ENCODE peak calls at places on chromosome 5, in six cellular contexts. Q, G, F, C, M and N are unnamed samples.

GRCh38 chr5:151295801-151296477 is 7.6 kb downstream of the SLC36A3 start:
- DNase-seq in Q (no peak), C (no peak), F (no peak), M (no peak), G (no peak), N (no peak)

GRCh38 chr5:32791536-32792240 is 80.6 kb downstream of the NPR3 start:
- DNase-seq in Q (no peak), G (no peak), M (peak), C (no peak), F (no peak), N (no peak)

GRCh38 chr5:128815201-128815600 is 150.1 kb upstream of the SLC27A6 start:
- DNase-seq in Q (no peak), G (no peak), M (no peak), F (peak), C (no peak), N (no peak)

GRCh38 chr5:1516615-1517601 is 6.9 kb downstream of the LPCAT1 start:
- DNase-seq in C (no peak), G (peak), M (peak), F (no peak), Q (peak), N (no peak)

GRCh38 chr5:149035282-149035882 is 27.5 kb downstream of the SH3TC2 start:
- DNase-seq in M (peak), Q (peak), G (peak), F (peak), C (peak), N (peak)

GRCh38 chr5:160398806-160399205 is 1.0 kb downstream of the FAM200C start:
- DNase-seq in G (no peak), F (no peak), C (no peak), Q (no peak), M (peak), N (no peak)

GRCh38 chr5:103915081-103915480 is 352.5 kb upstream of the NUDT12 start:
- DNase-seq in G (no peak), C (no peak), M (peak), F (no peak), Q (no peak), N (no peak)

GRCh38 chr5:40413747-40414146 is 266.0 kb upstream of the PTGER4 start:
- DNase-seq in G (no peak), C (no peak), Q (no peak), M (no peak), F (no peak), N (no peak)

GRCh38 chr5:176817864-176818377 is 7.6 kb downstream of the UNC5A start:
- DNase-seq in C (peak), M (no peak), F (no peak), Q (no peak), G (no peak), N (no peak)

GRCh38 chr5:122385286-122385685 is 73.2 kb downstream of the SNCAIP start:
- DNase-seq in G (no peak), F (no peak), Q (no peak), M (no peak), C (no peak), N (no peak)

GRCh38 chr5:10756539-10756938 is 4.5 kb downstream of the DAP start:
- DNase-seq in G (no peak), M (peak), F (no peak), C (no peak), Q (no peak), N (peak)

GRCh38 chr5:6634327-6634713 is 1.1 kb downstream of the SRD5A1 start:
- DNase-seq in Q (no peak), C (no peak), M (no peak), F (no peak), G (no peak), N (peak)

GRCh38 chr5:89203611-89204010 is 320.6 kb upstream of the MEF2C start:
- DNase-seq in G (no peak), C (no peak), Q (no peak), M (peak), F (no peak), N (no peak)

DNA sequence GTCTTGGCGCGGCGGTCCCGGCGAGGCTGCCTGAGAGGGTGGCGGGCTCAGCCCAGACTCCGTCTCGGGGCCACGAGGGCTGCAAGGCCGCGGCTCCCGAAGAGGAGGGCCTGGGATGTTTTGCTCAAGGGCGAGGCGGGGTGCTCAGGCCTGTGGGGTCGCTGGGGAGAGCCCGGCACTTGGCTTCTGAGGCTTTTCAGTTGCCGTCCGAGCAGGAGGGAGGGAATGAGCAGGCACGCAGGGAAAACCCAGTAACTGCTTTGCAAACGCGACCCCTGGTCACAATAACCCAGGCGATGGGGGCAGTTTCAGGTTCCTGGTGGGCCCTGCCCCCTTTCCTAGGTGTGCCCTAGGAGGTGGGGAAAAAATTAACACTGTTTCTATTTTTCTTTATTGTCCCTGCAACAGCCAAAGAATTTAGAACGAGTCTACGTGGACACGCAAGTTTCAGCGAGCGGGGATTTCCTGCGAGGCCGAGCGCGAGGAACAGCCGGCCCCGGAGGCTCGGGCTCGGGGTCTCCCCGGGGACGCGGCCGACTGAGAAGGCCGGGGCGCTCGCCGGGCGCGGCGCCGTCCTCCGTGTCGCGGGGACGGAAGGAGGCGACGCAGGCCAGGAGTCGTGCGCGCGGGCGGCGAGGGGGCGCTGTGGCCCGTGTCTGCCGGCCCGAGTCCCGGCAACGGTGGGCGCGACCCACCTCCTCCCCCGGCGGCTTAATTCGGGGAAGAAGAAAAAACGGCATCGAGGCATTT is 3.3 kb upstream of the IRX2 start:
- DNase-seq in G (peak), M (no peak), Q (no peak), F (no peak), C (peak), N (no peak)
- TF ChIP-seq CTCF in G (no peak), M (no peak), Q (no peak), F (peak), C (peak), N (no peak)

DNA sequence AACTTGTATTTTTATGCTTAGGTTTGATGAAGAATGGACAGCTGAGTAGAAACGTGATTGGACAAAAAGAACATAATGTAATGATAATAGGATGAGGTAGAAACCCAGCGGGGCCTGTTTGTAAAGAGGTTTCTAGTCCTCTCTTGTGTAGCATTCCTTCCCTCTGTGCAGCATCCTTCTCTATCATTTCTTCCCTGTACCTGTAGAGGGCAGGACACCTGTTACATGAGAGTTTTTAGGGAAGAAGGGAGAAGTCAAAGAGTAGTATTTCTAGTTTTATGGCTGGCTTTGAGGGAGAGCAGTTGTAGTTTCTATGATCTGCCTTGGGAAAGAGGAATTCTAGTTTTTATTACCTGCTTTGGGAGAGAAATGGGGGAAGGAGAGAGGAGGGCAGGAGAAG is 162.1 kb upstream of the FST start:
- DNase-seq in M (no peak), G (no peak), C (no peak), F (no peak), Q (no peak), N (no peak)
- TF ChIP-seq CTCF in M (no peak), G (no peak), C (no peak), F (peak), Q (no peak), N (no peak)

GRCh38 chr5:167050568-167051214 is 1240.8 kb upstream of the WWC1 start:
- DNase-seq in Q (no peak), C (no peak), M (peak), F (no peak), G (no peak), N (no peak)

GRCh38 chr5:167051369-167051768 is 1240.1 kb upstream of the WWC1 start:
- DNase-seq in C (no peak), G (no peak), F (no peak), Q (no peak), M (no peak), N (no peak)

GRCh38 chr5:167049771-167050567 is 1241.5 kb upstream of the WWC1 start:
- DNase-seq in Q (no peak), M (no peak), C (no peak), G (no peak), F (no peak), N (no peak)

GRCh38 chr5:167049043-167049663 is 1242.3 kb upstream of the WWC1 start:
- DNase-seq in M (peak), F (no peak), C (peak), G (no peak), Q (no peak), N (peak)
- TF ChIP-seq CTCF in M (peak), F (peak), C (peak), G (no peak), Q (peak), N (peak)

GRCh38 chr5:59390074-59390659 is 503.4 kb downstream of the PDE4D start:
- DNase-seq in G (no peak), C (peak), Q (no peak), F (no peak), M (peak), N (no peak)
- TF ChIP-seq CTCF in G (no peak), C (peak), Q (peak), F (peak), M (peak), N (peak)

GRCh38 chr5:94154672-94155071 is 413.3 kb upstream of the POU5F2 start:
- DNase-seq in G (no peak), F (no peak), C (no peak), M (no peak), Q (no peak), N (no peak)

GRCh38 chr5:94157704-94158608 is 416.6 kb upstream of the POU5F2 start:
- DNase-seq in M (no peak), Q (no peak), F (no peak), G (no peak), C (no peak), N (no peak)

GRCh38 chr5:94153736-94154450 is 412.5 kb upstream of the POU5F2 start:
- DNase-seq in F (no peak), M (peak), Q (no peak), C (no peak), G (no peak), N (no peak)

DNA sequence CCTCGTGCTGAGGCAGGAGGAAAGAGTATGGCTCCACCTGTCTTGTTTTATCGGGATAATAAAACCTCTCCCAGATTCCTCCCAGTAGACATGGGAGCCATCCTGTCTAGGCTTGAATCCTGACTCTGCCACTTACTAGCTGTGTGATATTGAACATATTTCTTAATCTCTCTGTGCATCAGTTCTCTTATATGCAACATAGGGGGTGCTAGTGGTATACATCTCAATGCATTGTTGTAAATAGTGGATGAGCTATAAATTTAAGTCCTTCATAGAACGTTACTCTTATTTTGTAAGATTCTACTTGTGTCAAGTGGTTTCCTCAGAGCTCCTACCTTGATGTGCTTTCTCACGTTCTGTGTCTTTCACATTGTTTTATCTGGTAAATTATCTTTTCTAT is 417.7 kb upstream of the POU5F2 start:
- DNase-seq in G (no peak), M (no peak), C (no peak), F (no peak), Q (no peak), N (no peak)
- TF ChIP-seq CTCF in G (no peak), M (no peak), C (peak), F (no peak), Q (no peak), N (no peak)

GRCh38 chr5:34905564-34905963 is 9.7 kb downstream of the RAD1 start:
- DNase-seq in Q (no peak), F (no peak), M (peak), G (no peak), C (no peak), N (no peak)
- TF ChIP-seq CTCF in Q (peak), F (peak), M (peak), G (no peak), C (peak), N (peak)

DNA sequence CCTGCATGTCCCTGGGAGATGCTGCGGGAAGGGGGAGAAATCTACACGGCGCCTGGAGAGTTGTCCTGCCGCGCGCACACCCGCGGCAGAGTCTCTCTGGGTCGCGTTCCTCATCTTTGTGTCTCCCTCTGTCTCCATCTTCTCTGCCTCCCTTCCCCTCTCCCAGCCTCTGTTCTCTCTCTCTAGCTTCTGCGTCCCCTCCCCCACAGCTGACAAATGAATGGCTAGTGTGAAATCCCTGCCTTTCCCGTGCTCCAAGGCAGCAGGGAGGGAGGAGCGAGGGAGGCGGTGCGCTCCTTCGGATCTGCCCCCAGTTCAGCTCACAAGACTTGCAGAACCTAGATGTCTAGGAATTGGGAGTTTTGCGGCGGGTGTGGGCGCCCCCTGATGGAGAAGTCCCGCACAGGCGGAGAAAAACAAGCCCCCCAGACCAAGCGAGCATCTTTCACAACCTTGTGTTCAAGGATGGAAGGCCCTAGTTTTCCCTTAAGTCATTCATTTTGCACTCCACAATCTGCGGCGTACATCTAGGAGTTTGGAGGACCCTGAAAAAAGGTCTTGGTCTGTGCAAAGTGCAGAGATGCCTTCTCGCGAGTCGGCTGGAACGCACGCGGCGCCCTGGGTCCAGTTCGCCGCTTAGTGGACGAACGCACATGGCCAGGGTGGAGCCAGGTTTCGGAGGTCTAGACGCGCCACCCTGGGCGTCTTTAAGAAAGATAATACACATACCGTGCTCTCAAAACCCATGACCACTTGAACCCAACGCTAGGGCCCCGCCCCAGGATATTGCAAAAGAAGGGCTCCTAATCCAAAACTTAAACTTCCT is 2.0 kb downstream of the VCAN start:
- DNase-seq in Q (peak), F (peak), M (peak), C (peak), G (peak), N (peak)
- TF ChIP-seq CTCF in Q (peak), F (peak), M (peak), C (peak), G (peak), N (peak)

GRCh38 chr5:29252390-29252789 is 1941.1 kb upstream of the CDH6 start:
- DNase-seq in G (no peak), C (no peak), Q (no peak), M (no peak), F (no peak), N (no peak)
- TF ChIP-seq CTCF in G (no peak), C (no peak), Q (no peak), M (no peak), F (peak), N (no peak)